ENCODE peak calls at places on chromosomes 5 and 9, in ten cellular contexts. C is stimulated activated CD4-positive, alpha-beta T cell treated with anti-CD3 and anti-CD28 coated beads, Interleukin-2, amount 100 ng/mL, for 48 hours; J is fibroblast of pulmonary artery; N is CD4-positive, CD25-positive, alpha-beta regulatory T cell; P is HS-5; G is ACHN; T is activated CD4-positive, alpha-beta T cell treated with anti-CD3 and anti-CD28 coated beads, Interleukin-2, amount 50 U/mL, for 4 hours; B is activated naive CD4-positive, alpha-beta T cell; E is AG08395; S is mesothelial cell of epicardium. I is an unnamed sample.

GRCh38 chr9:72656021-72656420 is 134.6 kb downstream of the TMC1 start:
- DNase-seq in C (no peak), J (no peak), N (no peak), P (no peak), G (no peak), T (no peak), B (no peak), E (no peak), S (no peak), I (no peak)

GRCh38 chr5:64861281-64861680 is 92.6 kb downstream of the CWC27 start:
- DNase-seq in C (no peak), J (no peak), N (no peak), P (no peak), G (no peak), T (no peak), B (no peak), E (no peak), S (no peak), I (no peak)

GRCh38 chr5:81750308-81751008 is 439 bp downstream of the SSBP2 start:
- DNase-seq in C (peak), J (no peak), N (peak), P (no peak), G (peak), T (no peak), B (peak), E (peak), S (peak), I (no peak)

GRCh38 chr5:141513627-141514329 is 24.9 kb downstream of the PCDHGC5 start:
- DNase-seq in C (peak), J (peak), N (peak), P (no peak), G (peak), T (peak), B (peak), E (peak), S (peak), I (no peak)

GRCh38 chr9:135015986-135016640 is 71.4 kb upstream of the OLFM1 start:
- DNase-seq in C (no peak), J (no peak), N (no peak), P (no peak), G (no peak), T (no peak), B (no peak), E (no peak), S (no peak), I (no peak)

GRCh38 chr5:132659598-132660493 is 1.9 kb downstream of the IL13 start:
- DNase-seq in C (no peak), J (no peak), N (no peak), P (no peak), G (no peak), T (no peak), B (no peak), E (no peak), S (no peak), I (no peak)

GRCh38 chr9:14415947-14416346 is 102.0 kb upstream of the NFIB start:
- DNase-seq in C (no peak), J (peak), N (no peak), P (peak), G (no peak), T (no peak), B (no peak), E (peak), S (no peak), I (peak)

GRCh38 chr9:33461474-33461873 is 12.2 kb downstream of the NOL6 start:
- DNase-seq in C (no peak), J (no peak), N (no peak), P (no peak), G (no peak), T (no peak), B (no peak), E (no peak), S (no peak), I (no peak)

GRCh38 chr5:139638090-139638735 is 9.9 kb upstream of the CXXC5 start:
- DNase-seq in C (no peak), J (peak), N (peak), P (no peak), G (peak), T (no peak), B (no peak), E (peak), S (no peak), I (no peak)

GRCh38 chr5:31674371-31674770 is 35.4 kb downstream of the PDZD2 start:
- DNase-seq in C (no peak), J (no peak), N (no peak), P (no peak), G (no peak), T (no peak), B (no peak), E (no peak), S (no peak), I (no peak)

GRCh38 chr5:58366461-58366860 is 93.4 kb downstream of the PLK2 start:
- DNase-seq in C (no peak), J (peak), N (no peak), P (no peak), G (peak), T (no peak), B (no peak), E (peak), S (no peak), I (no peak)

GRCh38 chr9:90455316-90455715 is 187.3 kb downstream of the DIRAS2 start:
- DNase-seq in C (no peak), J (no peak), N (no peak), P (no peak), G (no peak), T (no peak), B (no peak), E (no peak), S (no peak), I (no peak)

GRCh38 chr9:4293293-4293931 is 6.5 kb downstream of the GLIS3 start:
- DNase-seq in C (no peak), J (peak), N (no peak), P (peak), G (peak), T (no peak), B (no peak), E (peak), S (no peak), I (peak)

GRCh38 chr9:126788631-126789349 is 16.1 kb upstream of the ZBTB43 start:
- DNase-seq in C (no peak), J (peak), N (peak), P (peak), G (no peak), T (no peak), B (no peak), E (no peak), S (no peak), I (peak)